ENCODE peak calls at places on chromosomes 6 and 20, in eight cellular contexts. One of them, this sample, is unnamed. For H3K4me1, the result is how much of the 10 kb centered on the place peaks cover.

GRCh38 chr20:58993332-58994248 is 12.5 kb downstream of the NELFCD start:
- DNase-seq in breast epithelium: no peak
- DNase-seq in Panc1: no peak
- DNase-seq in HepG2: no peak
- DNase-seq in transverse colon: no peak
- DNase-seq in suprapubic skin: peak
- DNase-seq in sigmoid colon: peak
- DNase-seq in HCT116: no peak
- DNase-seq in this sample: no peak

GRCh38 chr6:10528170-10528981 is 7.2 kb downstream of the GCNT2 start:
- DNase-seq in breast epithelium: no peak
- DNase-seq in Panc1: peak
- DNase-seq in HepG2: peak
- DNase-seq in transverse colon: peak
- DNase-seq in suprapubic skin: no peak
- DNase-seq in sigmoid colon: no peak
- DNase-seq in HCT116: no peak
- DNase-seq in this sample: no peak

GRCh38 chr6:39204646-39205244 is 24.5 kb downstream of the KCNK5 start:
- DNase-seq in breast epithelium: no peak
- DNase-seq in Panc1: no peak
- DNase-seq in HepG2: no peak
- DNase-seq in transverse colon: no peak
- DNase-seq in suprapubic skin: no peak
- DNase-seq in sigmoid colon: no peak
- DNase-seq in HCT116: no peak
- DNase-seq in this sample: no peak

GRCh38 chr20:49937023-49937929 is 1.1 kb downstream of the RNF114 start:
- DNase-seq in breast epithelium: no peak
- DNase-seq in Panc1: no peak
- DNase-seq in HepG2: no peak
- DNase-seq in transverse colon: peak
- DNase-seq in suprapubic skin: no peak
- DNase-seq in sigmoid colon: peak
- DNase-seq in HCT116: no peak
- DNase-seq in this sample: no peak

GRCh38 chr6:140393665-140394064 is 1019.2 kb upstream of the CITED2 start:
- DNase-seq in breast epithelium: no peak
- DNase-seq in Panc1: no peak
- DNase-seq in HepG2: no peak
- DNase-seq in transverse colon: no peak
- DNase-seq in suprapubic skin: no peak
- DNase-seq in sigmoid colon: no peak
- DNase-seq in HCT116: no peak
- DNase-seq in this sample: no peak

GRCh38 chr20:24100370-24101011 is 111.9 kb upstream of the GGTLC1 start:
- DNase-seq in breast epithelium: no peak
- DNase-seq in Panc1: peak
- DNase-seq in HepG2: peak
- DNase-seq in transverse colon: peak
- DNase-seq in suprapubic skin: no peak
- DNase-seq in sigmoid colon: no peak
- DNase-seq in HCT116: peak
- DNase-seq in this sample: no peak

GRCh38 chr20:3250091-3250504 is 11.1 kb upstream of the SLC4A11 start:
- DNase-seq in breast epithelium: no peak
- DNase-seq in Panc1: no peak
- DNase-seq in HepG2: peak
- DNase-seq in transverse colon: no peak
- DNase-seq in suprapubic skin: no peak
- DNase-seq in sigmoid colon: no peak
- DNase-seq in HCT116: no peak
- DNase-seq in this sample: no peak

GRCh38 chr6:17417817-17418216 is 24.4 kb downstream of the CAP2 start:
- DNase-seq in breast epithelium: no peak
- DNase-seq in Panc1: no peak
- DNase-seq in HepG2: no peak
- DNase-seq in transverse colon: no peak
- DNase-seq in suprapubic skin: no peak
- DNase-seq in sigmoid colon: no peak
- DNase-seq in HCT116: no peak
- DNase-seq in this sample: no peak

GRCh38 chr20:19212524-19213502 is at the start of gene SLC24A3:
- DNase-seq in breast epithelium: peak
- DNase-seq in Panc1: no peak
- DNase-seq in HepG2: peak
- DNase-seq in transverse colon: peak
- DNase-seq in suprapubic skin: peak
- DNase-seq in sigmoid colon: peak
- DNase-seq in HCT116: no peak
- DNase-seq in this sample: no peak

GRCh38 chr6:34723203-34723602 is 26.6 kb upstream of the ILRUN start:
- DNase-seq in breast epithelium: no peak
- DNase-seq in Panc1: no peak
- DNase-seq in HepG2: peak
- DNase-seq in transverse colon: no peak
- DNase-seq in suprapubic skin: no peak
- DNase-seq in sigmoid colon: no peak
- DNase-seq in HCT116: no peak
- DNase-seq in this sample: no peak

GRCh38 chr6:53203483-53203882 is 54.8 kb upstream of the GCM1 start:
- DNase-seq in breast epithelium: no peak
- DNase-seq in Panc1: no peak
- DNase-seq in HepG2: no peak
- DNase-seq in transverse colon: no peak
- DNase-seq in suprapubic skin: no peak
- DNase-seq in sigmoid colon: no peak
- DNase-seq in HCT116: no peak
- DNase-seq in this sample: no peak

GRCh38 chr20:25336561-25337422 is 53.8 kb downstream of the ABHD12 start:
- DNase-seq in breast epithelium: no peak
- DNase-seq in Panc1: no peak
- DNase-seq in HepG2: peak
- DNase-seq in transverse colon: no peak
- DNase-seq in suprapubic skin: no peak
- DNase-seq in sigmoid colon: no peak
- DNase-seq in HCT116: no peak
- DNase-seq in this sample: no peak

GRCh38 chr20:16279320-16279719 is 293.9 kb downstream of the KIF16B start:
- DNase-seq in breast epithelium: no peak
- DNase-seq in Panc1: no peak
- DNase-seq in HepG2: peak
- DNase-seq in transverse colon: no peak
- DNase-seq in suprapubic skin: no peak
- DNase-seq in sigmoid colon: no peak
- DNase-seq in HCT116: no peak
- DNase-seq in this sample: no peak
- TF ChIP-seq CTCF in breast epithelium: no peak
- TF ChIP-seq CTCF in Panc1: no peak
- TF ChIP-seq CTCF in HepG2: peak
- TF ChIP-seq CTCF in transverse colon: no peak
- TF ChIP-seq CTCF in suprapubic skin: no peak
- TF ChIP-seq CTCF in sigmoid colon: no peak
- TF ChIP-seq CTCF in HCT116: no peak
- TF ChIP-seq CTCF in this sample: no peak

DNA sequence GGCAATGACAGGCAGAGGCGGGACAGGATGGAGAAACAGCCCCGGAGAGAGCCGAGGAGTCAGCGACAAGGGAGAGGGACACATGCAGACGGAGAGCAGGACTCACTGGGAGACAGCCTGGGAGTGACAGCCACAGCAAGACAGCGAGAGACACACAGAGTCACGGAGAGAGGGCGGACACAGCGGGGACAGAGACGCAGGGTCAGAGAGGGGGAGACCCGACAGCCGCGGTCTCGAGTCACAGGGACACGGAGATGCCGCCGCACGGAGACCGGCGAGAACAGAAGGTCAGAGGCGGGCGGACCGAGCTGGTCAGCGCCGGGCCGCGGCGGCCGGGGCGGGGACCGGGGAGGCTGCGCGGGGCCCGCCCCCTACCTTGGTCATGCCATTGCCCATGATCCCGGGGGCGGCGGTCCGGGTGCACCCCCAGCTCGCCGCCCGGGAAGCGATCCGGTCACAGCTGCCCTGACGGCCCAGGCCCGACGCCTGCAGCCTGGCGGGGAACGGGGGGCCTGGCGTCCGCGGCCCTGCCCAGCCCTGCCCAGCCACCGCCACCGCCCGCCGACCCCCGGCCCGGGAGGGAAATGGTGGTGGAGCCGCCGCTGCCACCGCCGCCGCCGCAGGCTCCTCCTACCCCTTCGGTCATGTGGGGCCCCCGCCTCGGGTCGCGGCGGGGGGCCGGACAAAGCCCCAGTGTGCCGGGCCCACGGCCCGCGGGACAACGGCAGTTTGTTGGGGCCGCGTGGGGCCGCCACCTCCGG is at the start of the genes DUSP15 and TTLL9:
- DNase-seq in breast epithelium: peak
- DNase-seq in Panc1: no peak
- DNase-seq in HepG2: no peak
- DNase-seq in transverse colon: peak
- DNase-seq in suprapubic skin: no peak
- DNase-seq in sigmoid colon: no peak
- DNase-seq in HCT116: no peak
- DNase-seq in this sample: peak
- TF ChIP-seq POLR2AphosphoS5 in breast epithelium: no peak
- TF ChIP-seq POLR2AphosphoS5 in Panc1: no peak
- TF ChIP-seq POLR2AphosphoS5 in HepG2: no peak
- TF ChIP-seq POLR2AphosphoS5 in transverse colon: no peak
- TF ChIP-seq POLR2AphosphoS5 in suprapubic skin: no peak
- TF ChIP-seq POLR2AphosphoS5 in sigmoid colon: no peak
- TF ChIP-seq POLR2AphosphoS5 in HCT116: no peak
- TF ChIP-seq POLR2AphosphoS5 in this sample: no peak

DNA sequence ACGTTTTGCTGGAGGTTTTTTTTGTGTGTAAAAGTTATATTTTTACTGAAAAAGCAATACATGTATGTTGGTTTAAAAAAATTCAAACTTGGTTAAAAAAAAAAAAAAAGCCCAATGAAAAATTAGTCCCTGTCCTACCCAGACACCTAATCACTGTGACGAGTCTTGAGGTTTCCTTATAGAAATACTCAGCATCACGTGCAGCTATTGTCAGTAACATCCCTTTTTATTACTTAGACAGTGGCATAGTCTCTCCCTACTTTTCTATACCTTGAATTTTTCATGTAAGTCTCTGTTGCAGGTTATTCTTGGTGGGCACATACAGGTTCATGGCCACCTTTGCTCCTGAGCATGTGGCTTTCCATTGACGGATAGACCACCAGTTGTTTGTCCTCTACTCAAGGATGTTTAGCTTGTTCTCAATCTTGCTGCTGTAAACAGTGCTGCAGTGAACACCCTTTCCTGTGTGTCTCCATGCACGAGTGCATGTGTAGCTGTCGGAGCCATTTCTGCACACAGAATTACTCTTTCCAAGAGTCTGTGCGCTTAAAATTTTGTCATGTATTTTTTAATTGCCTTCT is 70.7 kb upstream of the MYL9 start:
- DNase-seq in breast epithelium: no peak
- DNase-seq in Panc1: no peak
- DNase-seq in HepG2: no peak
- DNase-seq in transverse colon: no peak
- DNase-seq in suprapubic skin: no peak
- DNase-seq in sigmoid colon: no peak
- DNase-seq in HCT116: no peak
- DNase-seq in this sample: no peak
- H3K4me1 ChIP-seq in breast epithelium: half or more
- H3K4me1 ChIP-seq in Panc1: half or more
- H3K4me1 ChIP-seq in HepG2: half or more
- H3K4me1 ChIP-seq in transverse colon: half or more
- H3K4me1 ChIP-seq in suprapubic skin: half or more
- H3K4me1 ChIP-seq in sigmoid colon: half or more
- H3K4me1 ChIP-seq in HCT116: half or more
- H3K4me1 ChIP-seq in this sample: half or more

GRCh38 chr6:137740967-137741761 is 125.9 kb upstream of the TNFAIP3 start:
- DNase-seq in breast epithelium: no peak
- DNase-seq in Panc1: no peak
- DNase-seq in HepG2: no peak
- DNase-seq in transverse colon: no peak
- DNase-seq in suprapubic skin: no peak
- DNase-seq in sigmoid colon: no peak
- DNase-seq in HCT116: no peak
- DNase-seq in this sample: no peak
- TF ChIP-seq CTCF in breast epithelium: no peak
- TF ChIP-seq CTCF in Panc1: no peak
- TF ChIP-seq CTCF in HepG2: peak
- TF ChIP-seq CTCF in transverse colon: no peak
- TF ChIP-seq CTCF in suprapubic skin: no peak
- TF ChIP-seq CTCF in sigmoid colon: no peak
- TF ChIP-seq CTCF in HCT116: peak
- TF ChIP-seq CTCF in this sample: no peak

GRCh38 chr6:105648276-105648675 is 245.4 kb upstream of the PREP start:
- DNase-seq in breast epithelium: no peak
- DNase-seq in Panc1: no peak
- DNase-seq in HepG2: no peak
- DNase-seq in transverse colon: no peak
- DNase-seq in suprapubic skin: no peak
- DNase-seq in sigmoid colon: no peak
- DNase-seq in HCT116: no peak
- DNase-seq in this sample: no peak
- TF ChIP-seq POLR2AphosphoS5 in breast epithelium: no peak
- TF ChIP-seq POLR2AphosphoS5 in Panc1: no peak
- TF ChIP-seq POLR2AphosphoS5 in HepG2: no peak
- TF ChIP-seq POLR2AphosphoS5 in transverse colon: no peak
- TF ChIP-seq POLR2AphosphoS5 in suprapubic skin: no peak
- TF ChIP-seq POLR2AphosphoS5 in sigmoid colon: no peak
- TF ChIP-seq POLR2AphosphoS5 in HCT116: no peak
- TF ChIP-seq POLR2AphosphoS5 in this sample: no peak

GRCh38 chr6:15431762-15432495 is 186.1 kb downstream of the JARID2 start:
- DNase-seq in breast epithelium: no peak
- DNase-seq in Panc1: no peak
- DNase-seq in HepG2: peak
- DNase-seq in transverse colon: no peak
- DNase-seq in suprapubic skin: no peak
- DNase-seq in sigmoid colon: no peak
- DNase-seq in HCT116: no peak
- DNase-seq in this sample: no peak

GRCh38 chr6:15434263-15434662 is 188.4 kb downstream of the JARID2 start:
- DNase-seq in breast epithelium: no peak
- DNase-seq in Panc1: no peak
- DNase-seq in HepG2: no peak
- DNase-seq in transverse colon: no peak
- DNase-seq in suprapubic skin: no peak
- DNase-seq in sigmoid colon: no peak
- DNase-seq in HCT116: no peak
- DNase-seq in this sample: no peak

GRCh38 chr6:15435468-15435867 is 189.6 kb downstream of the JARID2 start:
- DNase-seq in breast epithelium: no peak
- DNase-seq in Panc1: no peak
- DNase-seq in HepG2: no peak
- DNase-seq in transverse colon: no peak
- DNase-seq in suprapubic skin: no peak
- DNase-seq in sigmoid colon: no peak
- DNase-seq in HCT116: no peak
- DNase-seq in this sample: no peak

GRCh38 chr6:15434823-15435380 is 189.0 kb downstream of the JARID2 start:
- DNase-seq in breast epithelium: no peak
- DNase-seq in Panc1: no peak
- DNase-seq in HepG2: no peak
- DNase-seq in transverse colon: no peak
- DNase-seq in suprapubic skin: no peak
- DNase-seq in sigmoid colon: no peak
- DNase-seq in HCT116: no peak
- DNase-seq in this sample: no peak

DNA sequence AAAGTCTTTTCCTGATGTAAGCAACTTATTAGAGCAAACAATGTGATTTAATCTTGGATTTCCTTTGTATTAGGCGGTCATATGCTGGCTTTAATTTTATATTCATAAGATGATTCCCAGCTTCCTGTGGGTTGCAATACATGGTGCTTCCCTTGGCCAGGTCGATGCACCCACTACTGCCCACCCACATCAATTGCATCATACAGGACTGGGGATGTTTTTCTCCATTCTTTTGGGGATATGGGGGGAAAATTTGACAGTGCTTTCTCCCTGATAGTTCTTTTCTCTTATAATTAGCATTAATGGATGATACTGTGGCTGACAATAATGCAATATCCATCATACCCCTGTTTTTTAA is 187.6 kb downstream of the JARID2 start:
- DNase-seq in breast epithelium: no peak
- DNase-seq in Panc1: no peak
- DNase-seq in HepG2: no peak
- DNase-seq in transverse colon: no peak
- DNase-seq in suprapubic skin: no peak
- DNase-seq in sigmoid colon: no peak
- DNase-seq in HCT116: no peak
- DNase-seq in this sample: no peak
- H3K4me1 ChIP-seq in breast epithelium: under half
- H3K4me1 ChIP-seq in Panc1: under half
- H3K4me1 ChIP-seq in HepG2: half or more
- H3K4me1 ChIP-seq in transverse colon: under half
- H3K4me1 ChIP-seq in suprapubic skin: half or more
- H3K4me1 ChIP-seq in sigmoid colon: under half
- H3K4me1 ChIP-seq in HCT116: under half
- H3K4me1 ChIP-seq in this sample: under half